ENCODE peak calls at places on chromosomes 7 and 10, in five cellular contexts. B, F, X, D and U are unnamed samples. For H3K36me3, the result is how much of the 10 kb centered on the place peaks cover.

GRCh38 chr10:115950320-115950719 is 322.7 kb downstream of the GFRA1 start:
- DNase-seq in X (no peak), F (no peak), B (no peak), D (no peak), U (no peak)

GRCh38 chr10:69088471-69088769 is 517 bp downstream of the SRGN start:
- DNase-seq in B (no peak), D (no peak), F (no peak), X (no peak), U (no peak)

GRCh38 chr10:89250814-89251416 is 660 bp downstream of the LIPA start:
- DNase-seq in X (no peak), B (no peak), F (no peak), D (no peak), U (no peak)

GRCh38 chr10:118108194-118109026 is 61.7 kb upstream of the RAB11FIP2 start:
- DNase-seq in B (no peak), D (no peak), X (no peak), F (no peak), U (no peak)

GRCh38 chr7:100090527-100091410 is 2.0 kb downstream of the COPS6 start:
- DNase-seq in F (no peak), B (no peak), X (no peak), D (no peak), U (no peak)

GRCh38 chr10:120789292-120789691 is 61.9 kb upstream of the WDR11 start:
- DNase-seq in B (no peak), D (no peak), F (no peak), X (no peak), U (no peak)

GRCh38 chr7:135602304-135602703 is 44.6 kb downstream of the NUP205 start:
- DNase-seq in X (no peak), D (no peak), F (no peak), B (no peak), U (no peak)

GRCh38 chr7:116570306-116570705 is 45.5 kb downstream of the CAV1 start:
- DNase-seq in F (no peak), X (no peak), B (no peak), D (no peak), U (no peak)

GRCh38 chr10:86218160-86218559 is 148.4 kb downstream of the GRID1 start:
- DNase-seq in X (no peak), D (no peak), B (no peak), F (no peak), U (no peak)

GRCh38 chr10:80444646-80445319 is 9.3 kb upstream of the TSPAN14 start:
- DNase-seq in X (peak), D (peak), F (no peak), B (peak), U (no peak)

GRCh38 chr10:7218974-7219373 is 191.9 kb downstream of the SFMBT2 start:
- DNase-seq in X (no peak), B (no peak), D (no peak), F (no peak), U (no peak)
- TF ChIP-seq CTCF in X (no peak), B (peak), D (no peak), F (no peak), U (no peak)

GRCh38 chr7:65235586-65235985 is 138.1 kb upstream of the ZNF92 start:
- DNase-seq in D (no peak), F (no peak), B (no peak), X (no peak), U (no peak)

GRCh38 chr7:65238785-65239184 is 134.9 kb upstream of the ZNF92 start:
- DNase-seq in D (no peak), X (no peak), B (no peak), F (no peak), U (no peak)

GRCh38 chr7:65239324-65239706 is 134.3 kb upstream of the ZNF92 start:
- DNase-seq in X (no peak), B (no peak), F (no peak), D (no peak), U (no peak)

DNA sequence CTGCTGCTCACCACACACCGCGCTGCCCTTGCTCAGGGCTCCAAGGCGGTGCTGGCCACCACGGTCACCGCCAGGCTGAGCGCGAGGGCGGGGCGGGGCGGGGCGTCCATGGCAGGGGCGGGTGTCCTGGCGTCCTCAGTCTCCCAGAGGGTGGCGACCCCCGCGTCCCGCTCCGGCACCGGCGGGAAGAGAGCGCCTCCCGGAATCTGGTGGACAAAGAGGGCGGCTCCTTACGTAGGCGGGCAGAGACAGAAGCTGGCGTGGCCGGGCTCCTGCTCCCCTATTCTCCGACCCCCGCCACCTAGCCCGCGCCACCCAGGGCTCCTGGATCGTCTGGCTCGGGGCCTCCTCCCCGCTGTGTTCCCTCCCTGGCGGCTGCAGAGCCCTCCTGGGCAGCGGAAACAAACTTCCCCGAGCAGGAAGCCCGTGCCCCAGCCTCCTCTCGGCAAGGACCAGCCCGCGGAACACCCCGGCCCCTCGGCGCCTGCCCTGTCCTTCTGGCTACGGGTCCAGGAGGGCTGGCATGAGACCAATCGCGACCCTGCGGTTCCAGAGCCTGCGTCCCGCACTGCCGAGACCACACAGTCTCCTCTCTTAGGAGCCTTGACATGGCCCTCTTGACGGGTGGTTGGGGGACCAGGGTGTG is 133.8 kb upstream of the ZNF92 start:
- DNase-seq in B (no peak), F (no peak), D (peak), X (no peak), U (no peak)
- H3K4me3 ChIP-seq in B (peak), F (peak), D (peak), X (peak), U (peak)

GRCh38 chr10:121910673-121911420 is 17.0 kb downstream of the ATE1 start:
- DNase-seq in D (no peak), B (no peak), X (no peak), F (no peak), U (no peak)
- H3K36me3 ChIP-seq in D (half or more), B (half or more), X (under half), F (under half), U (under half)

GRCh38 chr10:62250594-62251198 is 17.9 kb downstream of the RTKN2 start:
- DNase-seq in D (no peak), F (no peak), X (no peak), B (no peak), U (no peak)

GRCh38 chr10:62252051-62252450 is 16.6 kb downstream of the RTKN2 start:
- DNase-seq in B (no peak), F (no peak), X (no peak), D (no peak), U (no peak)

GRCh38 chr10:62249974-62250373 is 18.7 kb downstream of the RTKN2 start:
- DNase-seq in X (no peak), D (no peak), B (no peak), F (no peak), U (no peak)

GRCh38 chr10:62244785-62245595 is 23.7 kb downstream of the RTKN2 start:
- DNase-seq in X (no peak), B (no peak), F (no peak), D (no peak), U (no peak)

GRCh38 chr10:62248465-62248864 is 20.2 kb downstream of the RTKN2 start:
- DNase-seq in D (no peak), F (no peak), X (no peak), B (no peak), U (no peak)
- TF ChIP-seq CTCF in D (peak), F (peak), X (peak), B (no peak), U (peak)

GRCh38 chr7:5697754-5698487 is 83.5 kb downstream of the RNF216 start:
- DNase-seq in F (no peak), B (no peak), X (no peak), D (no peak), U (no peak)

GRCh38 chr7:5694221-5694754 is 87.2 kb downstream of the RNF216 start:
- DNase-seq in D (no peak), X (no peak), B (no peak), F (no peak), U (peak)

GRCh38 chr7:5695037-5695708 is 86.3 kb downstream of the RNF216 start:
- DNase-seq in X (no peak), D (no peak), B (no peak), F (no peak), U (peak)

GRCh38 chr7:5695709-5696345 is 85.6 kb downstream of the RNF216 start:
- DNase-seq in X (peak), D (no peak), F (no peak), B (no peak), U (no peak)

GRCh38 chr7:5696346-5697100 is 84.9 kb downstream of the RNF216 start:
- DNase-seq in X (no peak), B (no peak), F (no peak), D (no peak), U (no peak)
- H3K4me3 ChIP-seq in X (no peak), B (no peak), F (no peak), D (no peak), U (no peak)

GRCh38 chr10:79305515-79305914 is 41.8 kb upstream of the PPIF start:
- DNase-seq in X (no peak), D (no peak), B (no peak), F (no peak), U (no peak)
- H3K36me3 ChIP-seq in X (under half), D (half or more), B (half or more), F (half or more), U (half or more)

DNA sequence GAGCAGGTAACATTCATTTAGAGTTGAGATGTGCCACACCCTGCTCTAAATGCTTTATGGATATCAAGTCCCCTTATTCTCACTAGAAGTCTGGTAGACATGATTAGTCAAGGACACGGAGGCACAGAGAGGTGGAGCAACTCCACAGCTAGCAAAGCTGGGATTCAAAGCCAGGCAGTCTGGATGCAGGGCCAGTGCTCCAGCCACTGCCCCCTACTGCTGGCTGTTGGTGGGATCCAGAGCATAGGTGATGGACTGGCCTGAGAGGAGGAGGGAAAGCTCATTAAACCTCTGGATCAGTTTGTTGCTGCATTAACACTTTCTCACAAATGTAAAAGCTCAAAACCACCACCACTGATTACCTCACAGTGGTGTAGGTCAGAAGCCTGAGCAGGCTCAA is 22.6 kb upstream of the KBTBD2 start:
- DNase-seq in D (no peak), F (no peak), X (no peak), B (no peak), U (no peak)
- TF ChIP-seq CTCF in D (no peak), F (no peak), X (no peak), B (peak), U (peak)

DNA sequence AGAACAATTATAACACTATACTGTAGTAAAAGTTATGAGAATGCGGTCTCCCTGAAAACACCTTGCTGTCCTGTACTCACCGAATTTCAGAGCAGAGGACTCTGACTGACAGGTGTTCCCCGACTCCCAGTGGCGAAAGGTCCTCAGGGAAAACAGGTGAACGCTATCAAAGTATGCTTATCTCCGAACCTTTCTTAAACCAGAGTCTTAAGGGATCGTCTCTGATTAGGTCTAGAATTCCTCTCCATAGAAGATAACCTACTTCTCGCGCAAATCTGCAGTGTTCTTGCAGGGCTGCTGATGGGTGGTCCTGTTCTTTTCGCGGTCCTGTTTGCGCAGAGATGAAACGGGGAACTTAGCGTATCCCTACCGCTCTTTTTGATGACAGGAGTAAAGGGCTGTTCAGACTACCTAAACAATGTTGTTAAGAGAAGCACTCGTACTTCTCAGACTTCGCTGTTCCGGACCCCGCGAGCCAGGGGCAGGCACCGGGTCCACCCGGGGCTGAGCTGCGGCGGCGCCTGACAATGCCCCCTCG is 981 bp upstream of the ZMYND11 start:
- DNase-seq in X (no peak), F (no peak), B (peak), D (peak), U (no peak)
- H3K4me3 ChIP-seq in X (peak), F (peak), B (peak), D (peak), U (peak)

GRCh38 chr7:39535720-39536119 is 30.5 kb upstream of the YAE1 start:
- DNase-seq in F (no peak), D (no peak), X (no peak), B (no peak), U (no peak)
- H3K36me3 ChIP-seq in F (under half), D (under half), X (under half), B (under half), U (under half)